ENCODE peak calls at places on chromosomes 1 and 21, in six cellular contexts. G is DND-41, S is AG09319, Q is NCI-H748 treated with DMSO at 0.1 percent for 48 hours, L is MCF 10A, K is osteocyte. V is an unnamed sample.

GRCh38 chr1:6028042-6028895 is 17.4 kb upstream of the KCNAB2 start:
- DNase-seq in S (no peak), K (no peak), L (peak; percentile 71), G (peak; percentile 81), Q (no peak), V (no peak)

GRCh38 chr21:16302851-16303282 is 573.1 kb downstream of the USP25 start:
- DNase-seq in L (no peak), S (no peak), G (no peak), Q (no peak), K (no peak), V (peak; percentile 9)

GRCh38 chr1:192610114-192610958 is 25.6 kb upstream of the RGS13 start:
- DNase-seq in S (peak; percentile 35), Q (no peak), K (no peak), L (peak; percentile 49), G (no peak), V (peak; percentile 38)

GRCh38 chr1:26069941-26070807 is 2.7 kb upstream of the TRIM63 start:
- DNase-seq in G (no peak), L (no peak), S (no peak), K (no peak), Q (no peak), V (no peak)

GRCh38 chr21:34887729-34888568 is 161.2 kb downstream of the RUNX1 start:
- DNase-seq in G (peak; percentile 83), Q (peak; percentile 38), L (peak; percentile 94), K (peak; percentile 90), S (peak; percentile 91), V (peak; percentile 71)

GRCh38 chr21:14480601-14481000 is 65.5 kb downstream of the SAMSN1 start:
- DNase-seq in L (peak; percentile 35), K (no peak), G (no peak), S (no peak), Q (no peak), V (peak; percentile 11)

GRCh38 chr1:60132985-60133673 is 59.6 kb upstream of the C1orf87 start:
- DNase-seq in Q (no peak), S (peak; percentile 89), K (peak; percentile 85), G (no peak), L (no peak), V (no peak)

GRCh38 chr1:163163861-163164582 is 38.7 kb downstream of the RGS5 start:
- DNase-seq in L (peak; percentile 14), G (no peak), S (no peak), K (no peak), Q (no peak), V (peak; percentile 42)

GRCh38 chr1:212951058-212951923 is 950 bp downstream of the VASH2 start:
- DNase-seq in S (no peak), G (no peak), L (no peak), Q (no peak), K (no peak), V (peak; percentile 57)

GRCh38 chr1:25556791-25557476 is 13.5 kb downstream of the LDLRAP1 start:
- DNase-seq in S (no peak), G (peak; percentile 26), Q (no peak), L (peak; percentile 88), K (no peak), V (no peak)

GRCh38 chr1:225572422-225572821 is 80.5 kb downstream of the ENAH start:
- DNase-seq in L (peak; percentile 33), G (no peak), K (no peak), Q (no peak), S (no peak), V (no peak)

GRCh38 chr1:5375437-5375836 is 616.8 kb downstream of the NPHP4 start:
- DNase-seq in Q (no peak), L (no peak), K (no peak), S (no peak), G (no peak), V (no peak)

GRCh38 chr1:60461889-60462595 is 388.5 kb upstream of the C1orf87 start:
- DNase-seq in S (no peak), L (no peak), K (no peak), G (no peak), Q (no peak), V (peak; percentile 7)